ENCODE peak calls at places on chromosomes 7 and 10, in ten cellular contexts. One of them, this sample, is unnamed. For H3K36me3, the result is how much of the 10 kb centered on the place peaks cover.

GRCh38 chr7:121714559-121715303 is 158.2 kb upstream of the PTPRZ1 start:
- DNase-seq in fibroblast of lung: no peak
- DNase-seq in esophagus muscularis mucosa: no peak
- DNase-seq in CD4-positive, alpha-beta memory T cell: no peak
- DNase-seq in MM.1S: no peak
- DNase-seq in gastrocnemius medialis: no peak
- DNase-seq in breast epithelium: no peak
- DNase-seq in heart left ventricle: no peak
- DNase-seq in mesendoderm: peak
- DNase-seq in tibial nerve: no peak
- DNase-seq in this sample: no peak

GRCh38 chr10:58757352-58758071 is 244.8 kb downstream of the BICC1 start:
- DNase-seq in mesendoderm: no peak
- DNase-seq in esophagus muscularis mucosa: no peak
- DNase-seq in gastrocnemius medialis: no peak
- DNase-seq in breast epithelium: no peak
- DNase-seq in fibroblast of lung: peak
- DNase-seq in heart left ventricle: no peak
- DNase-seq in CD4-positive, alpha-beta memory T cell: no peak
- DNase-seq in MM.1S: peak
- DNase-seq in tibial nerve: no peak
- DNase-seq in this sample: no peak

GRCh38 chr10:84846646-84847045 is 518.3 kb downstream of the CCSER2 start:
- DNase-seq in gastrocnemius medialis: no peak
- DNase-seq in CD4-positive, alpha-beta memory T cell: no peak
- DNase-seq in mesendoderm: no peak
- DNase-seq in tibial nerve: no peak
- DNase-seq in fibroblast of lung: no peak
- DNase-seq in breast epithelium: no peak
- DNase-seq in heart left ventricle: no peak
- DNase-seq in MM.1S: no peak
- DNase-seq in esophagus muscularis mucosa: no peak
- DNase-seq in this sample: no peak

GRCh38 chr10:62441953-62442352 is 67.8 kb downstream of the ZNF365 start:
- DNase-seq in gastrocnemius medialis: no peak
- DNase-seq in tibial nerve: no peak
- DNase-seq in mesendoderm: no peak
- DNase-seq in fibroblast of lung: no peak
- DNase-seq in esophagus muscularis mucosa: no peak
- DNase-seq in MM.1S: no peak
- DNase-seq in heart left ventricle: no peak
- DNase-seq in breast epithelium: no peak
- DNase-seq in CD4-positive, alpha-beta memory T cell: no peak
- DNase-seq in this sample: no peak

GRCh38 chr7:122802211-122802833 is 83.9 kb downstream of the CADPS2 start:
- DNase-seq in heart left ventricle: peak
- DNase-seq in gastrocnemius medialis: no peak
- DNase-seq in mesendoderm: peak
- DNase-seq in breast epithelium: no peak
- DNase-seq in tibial nerve: no peak
- DNase-seq in CD4-positive, alpha-beta memory T cell: no peak
- DNase-seq in fibroblast of lung: no peak
- DNase-seq in esophagus muscularis mucosa: no peak
- DNase-seq in MM.1S: peak
- DNase-seq in this sample: no peak

GRCh38 chr7:91267558-91267955 is 3.3 kb downstream of the FZD1 start:
- DNase-seq in fibroblast of lung: peak
- DNase-seq in gastrocnemius medialis: no peak
- DNase-seq in tibial nerve: no peak
- DNase-seq in breast epithelium: no peak
- DNase-seq in CD4-positive, alpha-beta memory T cell: no peak
- DNase-seq in esophagus muscularis mucosa: no peak
- DNase-seq in heart left ventricle: no peak
- DNase-seq in mesendoderm: peak
- DNase-seq in MM.1S: no peak
- DNase-seq in this sample: no peak

GRCh38 chr7:80499350-80499955 is 12.4 kb downstream of the GNAT3 start:
- DNase-seq in esophagus muscularis mucosa: no peak
- DNase-seq in CD4-positive, alpha-beta memory T cell: no peak
- DNase-seq in heart left ventricle: peak
- DNase-seq in breast epithelium: no peak
- DNase-seq in MM.1S: no peak
- DNase-seq in gastrocnemius medialis: peak
- DNase-seq in fibroblast of lung: peak
- DNase-seq in mesendoderm: peak
- DNase-seq in tibial nerve: no peak
- DNase-seq in this sample: no peak

GRCh38 chr10:7449063-7449695 is 38.3 kb upstream of the SFMBT2 start:
- DNase-seq in esophagus muscularis mucosa: no peak
- DNase-seq in CD4-positive, alpha-beta memory T cell: no peak
- DNase-seq in MM.1S: no peak
- DNase-seq in tibial nerve: no peak
- DNase-seq in mesendoderm: peak
- DNase-seq in fibroblast of lung: no peak
- DNase-seq in breast epithelium: no peak
- DNase-seq in heart left ventricle: no peak
- DNase-seq in gastrocnemius medialis: no peak
- DNase-seq in this sample: no peak

GRCh38 chr7:2873686-2874551 is 29.8 kb upstream of the GNA12 start:
- DNase-seq in heart left ventricle: no peak
- DNase-seq in tibial nerve: no peak
- DNase-seq in gastrocnemius medialis: no peak
- DNase-seq in CD4-positive, alpha-beta memory T cell: no peak
- DNase-seq in breast epithelium: no peak
- DNase-seq in fibroblast of lung: peak
- DNase-seq in esophagus muscularis mucosa: no peak
- DNase-seq in mesendoderm: peak
- DNase-seq in MM.1S: no peak
- DNase-seq in this sample: no peak

GRCh38 chr7:30727061-30727945 is 24.6 kb upstream of the INMT start:
- DNase-seq in CD4-positive, alpha-beta memory T cell: peak
- DNase-seq in heart left ventricle: no peak
- DNase-seq in breast epithelium: no peak
- DNase-seq in MM.1S: no peak
- DNase-seq in tibial nerve: no peak
- DNase-seq in gastrocnemius medialis: no peak
- DNase-seq in mesendoderm: peak
- DNase-seq in esophagus muscularis mucosa: no peak
- DNase-seq in fibroblast of lung: no peak
- DNase-seq in this sample: no peak

GRCh38 chr7:42911482-42912447 is at the start of gene C7orf25:
- DNase-seq in gastrocnemius medialis: peak
- DNase-seq in heart left ventricle: peak
- DNase-seq in MM.1S: peak
- DNase-seq in mesendoderm: peak
- DNase-seq in breast epithelium: peak
- DNase-seq in fibroblast of lung: peak
- DNase-seq in tibial nerve: peak
- DNase-seq in esophagus muscularis mucosa: peak
- DNase-seq in CD4-positive, alpha-beta memory T cell: peak
- DNase-seq in this sample: peak

GRCh38 chr10:37379991-37380390 is 254.6 kb downstream of the ANKRD30A start:
- DNase-seq in breast epithelium: no peak
- DNase-seq in heart left ventricle: no peak
- DNase-seq in tibial nerve: no peak
- DNase-seq in mesendoderm: no peak
- DNase-seq in gastrocnemius medialis: no peak
- DNase-seq in CD4-positive, alpha-beta memory T cell: no peak
- DNase-seq in esophagus muscularis mucosa: no peak
- DNase-seq in fibroblast of lung: no peak
- DNase-seq in MM.1S: no peak
- DNase-seq in this sample: no peak

GRCh38 chr7:5428470-5429252 is 5.0 kb upstream of the TNRC18 start:
- DNase-seq in tibial nerve: peak
- DNase-seq in fibroblast of lung: peak
- DNase-seq in mesendoderm: peak
- DNase-seq in heart left ventricle: peak
- DNase-seq in breast epithelium: no peak
- DNase-seq in gastrocnemius medialis: no peak
- DNase-seq in CD4-positive, alpha-beta memory T cell: no peak
- DNase-seq in esophagus muscularis mucosa: peak
- DNase-seq in MM.1S: no peak
- DNase-seq in this sample: peak

GRCh38 chr7:14275346-14275745 is 285.9 kb upstream of the ETV1 start:
- DNase-seq in tibial nerve: no peak
- DNase-seq in mesendoderm: no peak
- DNase-seq in breast epithelium: no peak
- DNase-seq in fibroblast of lung: no peak
- DNase-seq in esophagus muscularis mucosa: no peak
- DNase-seq in CD4-positive, alpha-beta memory T cell: no peak
- DNase-seq in heart left ventricle: no peak
- DNase-seq in gastrocnemius medialis: no peak
- DNase-seq in MM.1S: no peak
- DNase-seq in this sample: no peak

GRCh38 chr10:32981760-32982159 is 23.7 kb upstream of the ITGB1 start:
- DNase-seq in MM.1S: no peak
- DNase-seq in mesendoderm: peak
- DNase-seq in heart left ventricle: peak
- DNase-seq in tibial nerve: no peak
- DNase-seq in gastrocnemius medialis: no peak
- DNase-seq in CD4-positive, alpha-beta memory T cell: peak
- DNase-seq in esophagus muscularis mucosa: no peak
- DNase-seq in fibroblast of lung: peak
- DNase-seq in breast epithelium: no peak
- DNase-seq in this sample: no peak

GRCh38 chr10:125162181-125162906 is 2.0 kb upstream of the CTBP2 start:
- DNase-seq in tibial nerve: no peak
- DNase-seq in heart left ventricle: no peak
- DNase-seq in CD4-positive, alpha-beta memory T cell: no peak
- DNase-seq in esophagus muscularis mucosa: no peak
- DNase-seq in mesendoderm: peak
- DNase-seq in MM.1S: no peak
- DNase-seq in gastrocnemius medialis: no peak
- DNase-seq in breast epithelium: peak
- DNase-seq in fibroblast of lung: no peak
- DNase-seq in this sample: no peak

GRCh38 chr7:46072722-46073121 is 151.7 kb upstream of the IGFBP3 start:
- DNase-seq in MM.1S: no peak
- DNase-seq in mesendoderm: no peak
- DNase-seq in tibial nerve: no peak
- DNase-seq in heart left ventricle: no peak
- DNase-seq in CD4-positive, alpha-beta memory T cell: no peak
- DNase-seq in gastrocnemius medialis: no peak
- DNase-seq in fibroblast of lung: peak
- DNase-seq in esophagus muscularis mucosa: no peak
- DNase-seq in breast epithelium: no peak
- DNase-seq in this sample: no peak

GRCh38 chr10:110446954-110447608 is 50.6 kb upstream of the DUSP5 start:
- DNase-seq in mesendoderm: peak
- DNase-seq in CD4-positive, alpha-beta memory T cell: no peak
- DNase-seq in MM.1S: no peak
- DNase-seq in esophagus muscularis mucosa: no peak
- DNase-seq in breast epithelium: no peak
- DNase-seq in heart left ventricle: peak
- DNase-seq in gastrocnemius medialis: no peak
- DNase-seq in fibroblast of lung: peak
- DNase-seq in tibial nerve: no peak
- DNase-seq in this sample: peak

GRCh38 chr7:148697950-148698396 is 730 bp upstream of the CUL1 start:
- DNase-seq in gastrocnemius medialis: no peak
- DNase-seq in breast epithelium: no peak
- DNase-seq in heart left ventricle: no peak
- DNase-seq in mesendoderm: peak
- DNase-seq in fibroblast of lung: peak
- DNase-seq in tibial nerve: no peak
- DNase-seq in esophagus muscularis mucosa: no peak
- DNase-seq in CD4-positive, alpha-beta memory T cell: peak
- DNase-seq in MM.1S: peak
- DNase-seq in this sample: no peak

GRCh38 chr10:49608166-49608758 is 1.8 kb upstream of the SLC18A3 start:
- DNase-seq in gastrocnemius medialis: no peak
- DNase-seq in MM.1S: no peak
- DNase-seq in heart left ventricle: no peak
- DNase-seq in tibial nerve: no peak
- DNase-seq in fibroblast of lung: no peak
- DNase-seq in mesendoderm: no peak
- DNase-seq in esophagus muscularis mucosa: no peak
- DNase-seq in breast epithelium: no peak
- DNase-seq in CD4-positive, alpha-beta memory T cell: no peak
- DNase-seq in this sample: peak

GRCh38 chr7:153447021-153447420 is 605.2 kb upstream of the DPP6 start:
- DNase-seq in mesendoderm: no peak
- DNase-seq in breast epithelium: no peak
- DNase-seq in CD4-positive, alpha-beta memory T cell: no peak
- DNase-seq in tibial nerve: no peak
- DNase-seq in gastrocnemius medialis: no peak
- DNase-seq in heart left ventricle: no peak
- DNase-seq in MM.1S: no peak
- DNase-seq in fibroblast of lung: no peak
- DNase-seq in esophagus muscularis mucosa: no peak
- DNase-seq in this sample: no peak

GRCh38 chr10:88227342-88228018 is 355.6 kb downstream of the RNLS start:
- DNase-seq in mesendoderm: no peak
- DNase-seq in esophagus muscularis mucosa: no peak
- DNase-seq in breast epithelium: no peak
- DNase-seq in MM.1S: no peak
- DNase-seq in heart left ventricle: peak
- DNase-seq in tibial nerve: peak
- DNase-seq in fibroblast of lung: peak
- DNase-seq in CD4-positive, alpha-beta memory T cell: no peak
- DNase-seq in gastrocnemius medialis: peak
- DNase-seq in this sample: no peak
- H3K36me3 ChIP-seq in mesendoderm: under half
- H3K36me3 ChIP-seq in esophagus muscularis mucosa: under half
- H3K36me3 ChIP-seq in breast epithelium: under half
- H3K36me3 ChIP-seq in MM.1S: under half
- H3K36me3 ChIP-seq in heart left ventricle: under half
- H3K36me3 ChIP-seq in tibial nerve: under half
- H3K36me3 ChIP-seq in fibroblast of lung: under half
- H3K36me3 ChIP-seq in CD4-positive, alpha-beta memory T cell: under half
- H3K36me3 ChIP-seq in gastrocnemius medialis: under half
- H3K36me3 ChIP-seq in this sample: under half

GRCh38 chr10:359762-360161 is 224.5 kb downstream of the ZMYND11 start:
- DNase-seq in MM.1S: no peak
- DNase-seq in esophagus muscularis mucosa: no peak
- DNase-seq in tibial nerve: no peak
- DNase-seq in CD4-positive, alpha-beta memory T cell: no peak
- DNase-seq in mesendoderm: no peak
- DNase-seq in fibroblast of lung: no peak
- DNase-seq in gastrocnemius medialis: no peak
- DNase-seq in heart left ventricle: no peak
- DNase-seq in breast epithelium: no peak
- DNase-seq in this sample: no peak
- H3K36me3 ChIP-seq in MM.1S: under half
- H3K36me3 ChIP-seq in esophagus muscularis mucosa: under half
- H3K36me3 ChIP-seq in tibial nerve: under half
- H3K36me3 ChIP-seq in CD4-positive, alpha-beta memory T cell: under half
- H3K36me3 ChIP-seq in mesendoderm: under half
- H3K36me3 ChIP-seq in fibroblast of lung: under half
- H3K36me3 ChIP-seq in gastrocnemius medialis: under half
- H3K36me3 ChIP-seq in heart left ventricle: under half
- H3K36me3 ChIP-seq in breast epithelium: under half
- H3K36me3 ChIP-seq in this sample: half or more

GRCh38 chr7:70426249-70426880 is 705.6 kb upstream of the GALNT17 start:
- DNase-seq in tibial nerve: no peak
- DNase-seq in gastrocnemius medialis: no peak
- DNase-seq in CD4-positive, alpha-beta memory T cell: no peak
- DNase-seq in breast epithelium: no peak
- DNase-seq in heart left ventricle: no peak
- DNase-seq in fibroblast of lung: no peak
- DNase-seq in MM.1S: peak
- DNase-seq in mesendoderm: no peak
- DNase-seq in esophagus muscularis mucosa: no peak
- DNase-seq in this sample: no peak
- H3K36me3 ChIP-seq in tibial nerve: under half
- H3K36me3 ChIP-seq in gastrocnemius medialis: under half
- H3K36me3 ChIP-seq in CD4-positive, alpha-beta memory T cell: under half
- H3K36me3 ChIP-seq in breast epithelium: under half
- H3K36me3 ChIP-seq in heart left ventricle: under half
- H3K36me3 ChIP-seq in fibroblast of lung: under half
- H3K36me3 ChIP-seq in MM.1S: under half
- H3K36me3 ChIP-seq in mesendoderm: under half
- H3K36me3 ChIP-seq in esophagus muscularis mucosa: under half
- H3K36me3 ChIP-seq in this sample: under half

GRCh38 chr10:11197854-11198253 is 180.2 kb downstream of the CELF2 start:
- DNase-seq in MM.1S: no peak
- DNase-seq in fibroblast of lung: no peak
- DNase-seq in esophagus muscularis mucosa: no peak
- DNase-seq in heart left ventricle: no peak
- DNase-seq in tibial nerve: no peak
- DNase-seq in CD4-positive, alpha-beta memory T cell: no peak
- DNase-seq in breast epithelium: no peak
- DNase-seq in gastrocnemius medialis: no peak
- DNase-seq in mesendoderm: no peak
- DNase-seq in this sample: no peak
- H3K36me3 ChIP-seq in MM.1S: half or more
- H3K36me3 ChIP-seq in fibroblast of lung: under half
- H3K36me3 ChIP-seq in esophagus muscularis mucosa: under half
- H3K36me3 ChIP-seq in heart left ventricle: under half
- H3K36me3 ChIP-seq in tibial nerve: under half
- H3K36me3 ChIP-seq in CD4-positive, alpha-beta memory T cell: under half
- H3K36me3 ChIP-seq in breast epithelium: under half
- H3K36me3 ChIP-seq in gastrocnemius medialis: under half
- H3K36me3 ChIP-seq in mesendoderm: under half
- H3K36me3 ChIP-seq in this sample: under half